ENCODE peak calls at places on chromosome 11, in seven cellular contexts. Q is coronary artery; G is progenitor cell of endocrine pancreas; Z is ascending aorta; S is AML-193; D is activated naive CD4-positive, alpha-beta T cell; T is caudate nucleus. Y is an unnamed sample.

GRCh38 chr11:64356498-64357411 is 2.2 kb upstream of the RPS6KA4 start:
- DNase-seq in S (peak), Q (peak), G (no peak), T (no peak), D (no peak), Z (no peak), Y (peak)

GRCh38 chr11:17385926-17386325 is 2.5 kb downstream of the KCNJ11 start:
- DNase-seq in T (no peak), G (no peak), S (no peak), Z (no peak), Q (no peak), D (no peak), Y (no peak)

GRCh38 chr11:116693206-116694016 is 79.4 kb downstream of the BUD13 start:
- DNase-seq in G (no peak), T (no peak), Q (no peak), Z (no peak), D (no peak), S (no peak), Y (no peak)

GRCh38 chr11:117997436-117998200 is 11.4 kb downstream of the IL10RA start:
- DNase-seq in G (no peak), D (no peak), S (no peak), Z (no peak), Q (peak), T (no peak), Y (no peak)

GRCh38 chr11:126282361-126282741 is 542 bp upstream of the TIRAP start:
- DNase-seq in Z (no peak), G (peak), T (peak), D (no peak), S (peak), Q (no peak), Y (peak)

GRCh38 chr11:27088353-27088752 is 47.7 kb downstream of the BBOX1 start:
- DNase-seq in S (no peak), D (no peak), Q (no peak), G (no peak), Z (no peak), T (no peak), Y (no peak)

GRCh38 chr11:59615132-59615636 is 390 bp downstream of the OSBP start:
- DNase-seq in D (peak), Z (peak), Q (peak), S (no peak), G (peak), T (peak), Y (peak)

GRCh38 chr11:134517115-134517514 is 105.1 kb upstream of the B3GAT1 start:
- DNase-seq in G (no peak), Z (no peak), S (no peak), T (no peak), D (no peak), Q (no peak), Y (no peak)

GRCh38 chr11:12008790-12009616 is 577 bp upstream of the DKK3 start:
- DNase-seq in Z (no peak), D (no peak), T (peak), S (no peak), G (peak), Q (peak), Y (no peak)

GRCh38 chr11:115924744-115925567 is 420.7 kb upstream of the CADM1 start:
- DNase-seq in Z (no peak), D (no peak), S (no peak), Q (no peak), T (no peak), G (no peak), Y (no peak)

GRCh38 chr11:29343465-29344333 is 673.1 kb downstream of the KCNA4 start:
- DNase-seq in Z (no peak), S (peak), G (peak), Q (no peak), D (no peak), T (peak), Y (no peak)

GRCh38 chr11:45736424-45736823 is 68.5 kb upstream of the SLC35C1 start:
- DNase-seq in G (no peak), Q (no peak), D (no peak), Z (no peak), T (no peak), S (no peak), Y (no peak)

GRCh38 chr11:13784848-13785247 is 116.4 kb downstream of the FAR1 start:
- DNase-seq in S (no peak), G (no peak), Z (no peak), T (no peak), D (no peak), Q (no peak), Y (no peak)

GRCh38 chr11:60170566-60170965 is 12.3 kb downstream of the MS4A6A start:
- DNase-seq in Z (no peak), S (no peak), D (no peak), Q (no peak), G (no peak), T (no peak), Y (no peak)

GRCh38 chr11:74171630-74172465 is 759 bp downstream of the PPME1 start:
- DNase-seq in Z (no peak), Q (no peak), T (no peak), S (no peak), D (no peak), G (no peak), Y (no peak)

GRCh38 chr11:110971110-110971509 is 258.9 kb upstream of the ARHGAP20 start:
- DNase-seq in D (no peak), Q (no peak), S (no peak), Z (no peak), G (no peak), T (no peak), Y (no peak)

GRCh38 chr11:77619576-77620198 is 17.9 kb downstream of the CLNS1A start:
- DNase-seq in S (peak), D (no peak), Z (no peak), G (no peak), Q (no peak), T (no peak), Y (no peak)

GRCh38 chr11:95692526-95693270 is 96.9 kb downstream of the FAM76B start:
- DNase-seq in G (no peak), Z (no peak), D (no peak), Q (no peak), S (no peak), T (no peak), Y (no peak)

GRCh38 chr11:65185869-65186341 is 4.2 kb downstream of the CAPN1 start:
- DNase-seq in Z (no peak), G (no peak), T (no peak), D (no peak), Q (no peak), S (no peak), Y (no peak)

GRCh38 chr11:107202189-107202588 is 183.9 kb upstream of the GUCY1A2 start:
- DNase-seq in Q (no peak), D (no peak), Z (no peak), T (peak), S (no peak), G (no peak), Y (no peak)

GRCh38 chr11:124872741-124873140 is 7.5 kb downstream of the ROBO3 start:
- DNase-seq in T (no peak), G (no peak), D (no peak), Q (peak), S (no peak), Z (no peak), Y (no peak)

GRCh38 chr11:126963603-126964353 is 36.8 kb downstream of the KIRREL3 start:
- DNase-seq in T (no peak), Z (no peak), D (no peak), S (no peak), G (no peak), Q (no peak), Y (no peak)

GRCh38 chr11:84476581-84476980 is 1150.6 kb downstream of the DLG2 start:
- DNase-seq in D (no peak), S (no peak), G (no peak), T (no peak), Z (no peak), Q (no peak), Y (no peak)

GRCh38 chr11:61071208-61071681 is 31.0 kb upstream of the CD5 start:
- DNase-seq in D (no peak), S (no peak), Q (no peak), G (no peak), T (no peak), Z (no peak), Y (peak)

GRCh38 chr11:44993971-44994705 is 43.5 kb upstream of the TP53I11 start:
- DNase-seq in S (no peak), D (no peak), T (no peak), Z (no peak), Q (no peak), G (no peak), Y (no peak)

GRCh38 chr11:1083621-1084551 is 9.2 kb downstream of the MUC2 start:
- DNase-seq in G (no peak), T (no peak), Z (no peak), D (no peak), Q (no peak), S (no peak), Y (no peak)

GRCh38 chr11:21552910-21553309 is 640.0 kb upstream of the ANO5 start:
- DNase-seq in Q (no peak), G (no peak), Z (no peak), D (no peak), T (no peak), S (no peak), Y (no peak)

GRCh38 chr11:73170140-73170539 is 28.0 kb upstream of the FCHSD2 start:
- DNase-seq in G (no peak), D (no peak), S (no peak), T (no peak), Q (no peak), Z (no peak), Y (no peak)

GRCh38 chr11:33147559-33147958 is 13.7 kb downstream of the CSTF3 start:
- DNase-seq in S (no peak), Z (no peak), G (no peak), T (no peak), Q (no peak), D (no peak), Y (no peak)

GRCh38 chr11:70569996-70570692 is 171.8 kb downstream of the CTTN start:
- DNase-seq in G (no peak), Z (no peak), Q (no peak), T (no peak), D (no peak), S (no peak), Y (no peak)

GRCh38 chr11:119509969-119510401 is 87.0 kb upstream of the THY1 start:
- DNase-seq in Z (no peak), D (no peak), T (no peak), Q (no peak), G (no peak), S (peak), Y (no peak)

GRCh38 chr11:124892131-124892530 is 5.5 kb downstream of the ROBO4 start:
- DNase-seq in G (no peak), S (no peak), T (no peak), Q (no peak), D (no peak), Z (no peak), Y (no peak)

Y was measured in T-helper 1 cell.